ENCODE peak calls at places on chromosomes 13 and 19, in seven cellular contexts. J is heart left ventricle, V is cardiac fibroblast, Y is psoas muscle, K is AG04450, W is heart right ventricle, Z is colonic mucosa. I is an unnamed sample.

GRCh38 chr13:25286308-25286968 is 850 bp downstream of the MTMR6 start:
- DNase-seq in Y (no peak), V (peak; percentile 63), J (no peak), K (no peak), Z (peak; percentile 46), W (peak; percentile 18), I (no peak)

GRCh38 chr13:52070929-52071523 is 46.5 kb downstream of the UTP14C start:
- DNase-seq in Y (no peak), J (no peak), K (no peak), V (peak; percentile 61), W (no peak), Z (no peak), I (no peak)

GRCh38 chr19:17249887-17250548 is 4.3 kb upstream of the NR2F6 start:
- DNase-seq in V (no peak), W (no peak), Y (no peak), J (no peak), K (no peak), Z (no peak), I (no peak)

GRCh38 chr19:55550321-55550650 is 4.9 kb upstream of the SBK3 start:
- DNase-seq in V (peak; percentile 28), K (no peak), Y (no peak), Z (no peak), W (no peak), J (no peak), I (no peak)

GRCh38 chr13:113550453-113550852 is 34.1 kb upstream of the TFDP1 start:
- DNase-seq in K (no peak), Z (peak; percentile 6), J (no peak), Y (no peak), W (no peak), V (no peak), I (no peak)

GRCh38 chr19:38335949-38336637 is 463 bp downstream of the CATSPERG start:
- DNase-seq in K (peak; percentile 83), Z (peak; percentile 98), Y (peak; percentile 95), W (peak; percentile 95), J (peak; percentile 98), V (peak; percentile 95), I (no peak)

GRCh38 chr19:4916292-4917082 is 7.2 kb downstream of the UHRF1 start:
- DNase-seq in K (no peak), W (no peak), J (no peak), Z (no peak), V (no peak), Y (no peak), I (no peak)

GRCh38 chr13:99085139-99085845 is 107.4 kb upstream of the DOCK9 start:
- DNase-seq in J (no peak), V (no peak), Y (no peak), K (no peak), Z (peak; percentile 22), W (peak; percentile 29), I (no peak)

GRCh38 chr13:102132896-102133295 is 269.0 kb downstream of the FGF14 start:
- DNase-seq in V (no peak), K (no peak), W (no peak), Z (no peak), Y (no peak), J (no peak), I (no peak)

GRCh38 chr19:3343619-3344502 is 22.5 kb upstream of the NFIC start:
- DNase-seq in Z (peak; percentile 66), V (peak; percentile 88), W (peak; percentile 77), J (peak; percentile 90), Y (peak; percentile 87), K (no peak), I (peak; percentile 54)

GRCh38 chr19:6668696-6669095 is 1.3 kb downstream of the TNFSF14 start:
- DNase-seq in Y (no peak), Z (no peak), V (no peak), J (no peak), W (no peak), K (no peak), I (no peak)

GRCh38 chr13:46668302-46668720 is 115.3 kb downstream of the LRCH1 start:
- DNase-seq in Y (peak; percentile 29), Z (peak; percentile 44), K (peak; percentile 76), V (peak; percentile 93), J (peak; percentile 66), W (peak; percentile 65), I (no peak)

GRCh38 chr19:13846533-13847032 is 30.4 kb upstream of the NANOS3 start:
- DNase-seq in V (peak; percentile 89), J (peak; percentile 94), Z (peak; percentile 83), W (peak; percentile 92), K (no peak), Y (peak; percentile 89), I (peak; percentile 38)

GRCh38 chr19:45753548-45753947 is 15.5 kb downstream of the SIX5 start:
- DNase-seq in K (no peak), W (no peak), Z (no peak), J (peak; percentile 34), V (no peak), Y (no peak), I (no peak)

DNA sequence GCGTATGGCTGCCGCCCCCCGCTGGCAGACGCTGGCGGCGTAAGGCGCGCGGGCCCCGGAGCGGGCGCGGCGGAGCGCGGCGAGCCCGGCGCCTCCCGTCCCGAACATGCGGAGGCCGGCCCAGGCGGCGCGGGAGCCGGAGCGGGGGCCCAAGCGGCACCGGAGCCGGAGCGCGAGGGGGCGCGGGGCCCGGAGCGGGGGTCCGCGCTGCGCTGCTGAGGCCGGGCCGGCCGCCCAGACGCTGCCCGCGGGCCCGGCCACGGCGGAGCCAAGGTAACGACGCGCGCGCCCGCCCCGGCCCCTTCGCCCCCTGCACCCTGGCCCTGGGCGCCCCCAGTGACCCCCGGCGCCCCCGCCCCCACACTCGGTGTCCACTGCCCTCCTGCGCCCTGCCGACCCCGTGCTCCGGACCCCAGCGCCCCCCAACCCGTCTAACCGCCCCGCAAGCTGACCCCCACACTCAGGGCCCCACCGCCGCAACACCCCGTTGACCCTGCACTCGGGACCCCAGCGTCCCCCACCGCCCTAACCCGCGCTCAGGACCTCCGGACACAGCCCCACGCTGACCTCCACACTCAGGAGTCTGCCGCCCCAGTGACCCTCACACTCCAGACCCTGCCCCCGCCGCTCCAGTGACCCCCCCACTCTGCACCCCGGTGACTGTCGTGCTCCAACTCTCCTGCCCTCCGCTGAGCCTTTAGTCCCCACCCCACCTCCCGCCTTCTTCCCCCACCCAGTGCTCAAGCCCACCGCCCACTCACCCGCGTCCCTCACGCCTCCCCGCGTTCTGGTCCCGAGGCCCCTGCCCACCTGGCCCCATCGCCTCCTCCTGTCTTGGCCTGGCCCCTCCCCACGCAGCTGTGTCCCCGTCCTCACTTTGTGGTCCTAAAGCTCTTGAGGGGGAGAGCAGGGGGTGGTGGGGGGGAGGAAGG is at the start of gene CSNK1G2:
- DNase-seq in J (no peak), Y (peak; percentile 39), W (no peak), K (no peak), Z (no peak), V (no peak), I (no peak)
- TF ChIP-seq CTCF in J (no peak), Y (peak; percentile 30), W (no peak), K (no peak), Z (no peak), V (no peak), I (no peak)

GRCh38 chr19:18919895-18920204 is 335 bp downstream of the DDX49 start:
- DNase-seq in J (no peak), K (no peak), Z (no peak), Y (no peak), W (no peak), V (no peak), I (no peak)

GRCh38 chr19:18921593-18921992 is 2.1 kb downstream of the DDX49 start:
- DNase-seq in W (no peak), Z (no peak), V (no peak), J (no peak), K (no peak), Y (no peak), I (no peak)

GRCh38 chr19:18922228-18922985 is 2.9 kb downstream of the DDX49 start:
- DNase-seq in Y (no peak), K (no peak), Z (no peak), W (no peak), V (no peak), J (no peak), I (no peak)

GRCh38 chr19:18920400-18920799 is 885 bp downstream of the DDX49 start:
- DNase-seq in Z (no peak), V (no peak), K (no peak), W (no peak), Y (no peak), J (no peak), I (no peak)

GRCh38 chr19:18919086-18919894 is at the start of the genes COPE and DDX49:
- DNase-seq in Y (peak; percentile 98), V (peak; percentile 100), Z (peak; percentile 98), K (peak; percentile 99), W (peak; percentile 99), J (peak; percentile 96), I (peak; percentile 98)
- TF ChIP-seq CTCF in Y (no peak), V (no peak), Z (no peak), K (no peak), W (no peak), J (no peak), I (no peak)

GRCh38 chr19:57615346-57615745 is 1.3 kb downstream of the ZNF134 start:
- DNase-seq in Z (no peak), J (no peak), K (no peak), Y (no peak), W (no peak), V (peak; percentile 12), I (no peak)

GRCh38 chr19:57611113-57611512 is 2.9 kb upstream of the ZNF134 start:
- DNase-seq in W (no peak), Z (no peak), Y (no peak), K (no peak), J (no peak), V (no peak), I (no peak)

DNA sequence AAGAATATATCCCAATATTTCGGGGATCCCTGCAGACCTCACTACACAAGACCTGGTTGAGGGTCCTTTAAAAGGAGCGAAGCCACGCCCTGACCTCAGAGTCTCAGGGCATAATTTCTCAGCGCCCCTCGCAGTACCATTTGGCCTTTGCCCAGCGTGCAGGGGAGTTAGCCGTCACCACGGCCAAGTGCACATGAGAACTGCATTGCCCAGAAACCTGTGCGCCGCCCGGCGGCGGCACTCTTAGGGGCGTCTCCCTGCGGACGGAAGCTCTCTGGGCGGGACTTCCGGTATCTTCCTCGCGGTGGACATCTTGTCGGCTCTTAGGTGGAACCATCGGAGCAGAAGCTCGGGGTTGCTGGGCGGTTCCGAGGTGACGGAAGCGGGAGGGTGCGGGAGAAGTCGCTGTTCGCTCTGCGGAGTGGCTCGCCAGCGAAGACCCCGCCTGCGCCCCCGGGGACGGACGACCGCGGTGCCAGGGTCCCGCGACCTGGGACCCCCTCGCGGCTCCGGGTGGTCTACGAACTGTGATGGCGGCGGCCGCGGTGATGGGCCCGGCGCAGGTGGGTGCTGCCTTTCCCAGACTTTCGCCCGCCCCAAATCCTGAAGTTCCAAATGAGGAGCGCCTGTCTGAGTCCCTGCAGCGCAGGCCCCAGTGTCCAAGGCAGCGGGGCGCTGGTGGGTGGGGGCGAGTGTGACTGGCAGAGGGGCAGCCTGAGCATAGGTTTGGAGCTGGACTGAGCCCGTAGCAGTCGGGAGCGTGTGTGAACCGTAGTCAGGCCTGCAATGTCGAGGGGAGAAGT is at the start of gene ZNF134:
- DNase-seq in W (peak; percentile 94), J (peak; percentile 95), V (peak; percentile 91), Z (peak; percentile 93), Y (peak; percentile 92), K (peak; percentile 72), I (peak; percentile 48)
- TF ChIP-seq CTCF in W (peak; percentile 27), J (peak; percentile 52), V (peak; percentile 64), Z (no peak), Y (peak; percentile 18), K (peak; percentile 41), I (peak; percentile 27)

DNA sequence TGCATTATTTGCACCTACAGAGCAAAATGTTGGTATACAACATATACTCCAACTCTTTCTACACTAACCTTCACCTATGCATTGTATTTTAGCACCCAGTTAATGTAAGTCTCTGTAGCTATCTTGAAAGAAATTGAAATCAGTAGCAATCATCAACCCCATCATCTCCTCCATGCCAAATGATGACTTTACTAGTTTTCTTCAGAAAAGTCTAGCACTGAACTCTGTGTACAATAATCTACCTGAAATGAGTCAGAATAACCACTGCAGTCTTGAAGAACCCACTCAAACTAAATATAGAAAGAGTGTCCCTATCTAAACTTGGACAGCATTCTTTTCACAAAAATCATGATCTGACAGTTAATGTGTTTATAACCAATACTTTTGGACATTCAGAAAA is 9.8 kb downstream of the IRS2 start:
- DNase-seq in J (no peak), K (no peak), V (no peak), W (no peak), Y (no peak), Z (no peak), I (no peak)
- TF ChIP-seq CTCF in J (no peak), K (no peak), V (no peak), W (no peak), Y (no peak), Z (no peak), I (no peak)

I was measured in epithelial cell of proximal tubule.